ENCODE peak calls at places on chromosomes 11 and 22, in four cellular contexts. U, J, E and G are unnamed samples.

GRCh38 chr22:22953796-22954195 is 66.2 kb downstream of the IGLL5 start:
- DNase-seq in U (no peak), J (peak; percentile 66), E (no peak), G (no peak)

GRCh38 chr22:28882545-28882877 is 861 bp upstream of the ZNRF3 start:
- DNase-seq in U (no peak), J (no peak), E (no peak), G (no peak)

GRCh38 chr22:39219071-39220050 is 25.4 kb downstream of the PDGFB start:
- DNase-seq in U (no peak), J (peak; percentile 44), E (no peak), G (no peak)

GRCh38 chr11:25435197-25435596 is 896.7 kb upstream of the ANO3 start:
- DNase-seq in U (no peak), J (no peak), E (no peak), G (no peak)

GRCh38 chr11:94545641-94546470 is 2.1 kb downstream of the FUT4 start:
- DNase-seq in U (no peak), J (no peak), E (no peak), G (no peak)

GRCh38 chr11:72048718-72049460 is 31.5 kb downstream of the NUMA1 start:
- DNase-seq in U (no peak), J (no peak), E (no peak), G (no peak)

GRCh38 chr11:106983251-106983650 is 35.0 kb downstream of the GUCY1A2 start:
- DNase-seq in U (no peak), J (no peak), E (no peak), G (no peak)

GRCh38 chr11:55457641-55458040 is 89.9 kb downstream of the OR4A15 start:
- DNase-seq in U (no peak), J (no peak), E (no peak), G (no peak)

GRCh38 chr22:20656902-20657836 is 116.7 kb upstream of the SERPIND1 start:
- DNase-seq in U (peak; percentile 80), J (no peak), E (no peak), G (no peak)

GRCh38 chr11:42631223-42631843 is 680.5 kb upstream of the API5 start:
- DNase-seq in U (peak; percentile 7), J (peak; percentile 34), E (peak; percentile 66), G (no peak)

GRCh38 chr11:105005451-105005845 is 17.5 kb downstream of the CASP5 start:
- DNase-seq in U (no peak), J (no peak), E (no peak), G (no peak)

GRCh38 chr11:134657631-134658030 is 245.6 kb upstream of the B3GAT1 start:
- DNase-seq in U (no peak), J (no peak), E (no peak), G (no peak)

GRCh38 chr11:117459979-117460300 is 132.3 kb downstream of the CEP164 start:
- DNase-seq in U (no peak), J (peak; percentile 31), E (no peak), G (no peak)

GRCh38 chr11:114075891-114076441 is 16.5 kb downstream of the ZBTB16 start:
- DNase-seq in U (peak; percentile 61), J (peak; percentile 71), E (no peak), G (no peak)

GRCh38 chr11:118314985-118315384 is 10.5 kb downstream of the CD3E start:
- DNase-seq in U (no peak), J (no peak), E (no peak), G (no peak)

GRCh38 chr11:109644158-109644557 is 222.2 kb downstream of the C11orf87 start:
- DNase-seq in U (no peak), J (peak; percentile 16), E (no peak), G (no peak)

GRCh38 chr11:8870461-8871282 is 40.3 kb upstream of the AKIP1 start:
- DNase-seq in U (peak; percentile 10), J (peak; percentile 85), E (peak; percentile 74), G (peak; percentile 41)

GRCh38 chr11:83220279-83220678 is 26.8 kb downstream of the ANKRD42 start:
- DNase-seq in U (no peak), J (peak; percentile 9), E (no peak), G (peak; percentile 25)

GRCh38 chr11:66343176-66343575 is 1.7 kb downstream of the BRMS1 start:
- DNase-seq in U (no peak), J (no peak), E (no peak), G (no peak)

GRCh38 chr11:64751580-64751979 is 7.6 kb upstream of the RASGRP2 start:
- DNase-seq in U (no peak), J (no peak), E (no peak), G (no peak)

GRCh38 chr11:62844154-62844553 is 4.8 kb upstream of the WDR74 start:
- DNase-seq in U (no peak), J (no peak), E (no peak), G (no peak)

GRCh38 chr11:69530278-69531070 is 49.0 kb downstream of the LINC01488 start:
- DNase-seq in U (no peak), J (no peak), E (no peak), G (no peak)

GRCh38 chr22:47192651-47193437 is 430.4 kb downstream of the TBC1D22A start:
- DNase-seq in U (peak; percentile 82), J (no peak), E (no peak), G (peak; percentile 63)

GRCh38 chr22:23251445-23252093 is 71.3 kb downstream of the BCR start:
- DNase-seq in U (no peak), J (no peak), E (peak; percentile 46), G (no peak)

GRCh38 chr22:24471570-24471969 is 23.6 kb upstream of the UPB1 start:
- DNase-seq in U (no peak), J (no peak), E (no peak), G (no peak)

GRCh38 chr11:17476317-17477083 is at the start of gene ABCC8:
- DNase-seq in U (peak; percentile 41), J (peak; percentile 77), E (peak; percentile 15), G (no peak)

GRCh38 chr11:17478064-17478463 is 1.4 kb upstream of the ABCC8 start:
- DNase-seq in U (no peak), J (peak; percentile 35), E (no peak), G (no peak)

GRCh38 chr11:17477361-17477760 is 716 bp upstream of the ABCC8 start:
- DNase-seq in U (no peak), J (no peak), E (no peak), G (no peak)

GRCh38 chr11:17477084-17477333 is 364 bp upstream of the ABCC8 start:
- DNase-seq in U (no peak), J (no peak), E (no peak), G (no peak)

DNA sequence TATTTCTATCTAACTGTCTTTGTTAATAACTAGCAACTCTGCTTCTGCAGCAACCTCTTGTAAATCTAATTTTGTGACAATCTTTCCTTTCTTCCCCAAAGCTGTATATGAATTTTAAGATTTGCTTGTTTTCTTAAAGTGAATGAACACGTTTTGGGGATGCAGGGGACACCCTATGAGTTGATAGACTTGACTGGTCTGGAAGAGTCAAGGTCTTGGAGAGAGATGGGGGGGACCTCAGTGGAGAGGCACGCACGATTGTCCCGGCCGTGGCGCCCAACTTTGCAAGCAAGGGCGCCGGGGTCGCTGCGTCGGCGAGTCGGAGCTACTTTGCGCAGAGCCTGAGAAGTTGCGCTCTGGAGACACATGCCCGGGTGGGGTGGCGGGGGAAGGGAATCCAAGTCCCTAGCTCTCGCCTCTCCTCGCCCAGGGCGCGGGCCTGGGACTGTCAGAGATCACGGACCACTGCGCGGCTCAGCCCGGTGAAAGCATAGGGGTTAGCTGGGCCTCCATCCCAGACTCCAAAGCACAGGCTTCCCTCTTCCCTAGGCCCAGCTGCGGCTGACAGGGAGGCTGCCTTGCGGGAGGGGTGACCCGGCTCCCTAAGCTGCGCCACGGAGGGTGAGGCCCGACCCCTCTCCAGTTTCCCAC is 854 bp downstream of the ABCC8 start:
- DNase-seq in U (no peak), J (peak; percentile 70), E (no peak), G (no peak)
- TF ChIP-seq EZH2 in U (no peak), J (peak; percentile 60), E (no peak), G (no peak)

GRCh38 chr11:111514216-111515031 is at the start of gene HOATZ:
- DNase-seq in U (peak; percentile 17), J (peak; percentile 95), E (no peak), G (no peak)
- TF ChIP-seq EZH2 in U (no peak), J (peak; percentile 4), E (no peak), G (no peak)

GRCh38 chr22:26903030-26903856 is 245.9 kb downstream of the MIAT start:
- DNase-seq in U (no peak), J (peak; percentile 74), E (no peak), G (no peak)
- TF ChIP-seq EZH2 in U (no peak), J (no peak), E (no peak), G (no peak)

DNA sequence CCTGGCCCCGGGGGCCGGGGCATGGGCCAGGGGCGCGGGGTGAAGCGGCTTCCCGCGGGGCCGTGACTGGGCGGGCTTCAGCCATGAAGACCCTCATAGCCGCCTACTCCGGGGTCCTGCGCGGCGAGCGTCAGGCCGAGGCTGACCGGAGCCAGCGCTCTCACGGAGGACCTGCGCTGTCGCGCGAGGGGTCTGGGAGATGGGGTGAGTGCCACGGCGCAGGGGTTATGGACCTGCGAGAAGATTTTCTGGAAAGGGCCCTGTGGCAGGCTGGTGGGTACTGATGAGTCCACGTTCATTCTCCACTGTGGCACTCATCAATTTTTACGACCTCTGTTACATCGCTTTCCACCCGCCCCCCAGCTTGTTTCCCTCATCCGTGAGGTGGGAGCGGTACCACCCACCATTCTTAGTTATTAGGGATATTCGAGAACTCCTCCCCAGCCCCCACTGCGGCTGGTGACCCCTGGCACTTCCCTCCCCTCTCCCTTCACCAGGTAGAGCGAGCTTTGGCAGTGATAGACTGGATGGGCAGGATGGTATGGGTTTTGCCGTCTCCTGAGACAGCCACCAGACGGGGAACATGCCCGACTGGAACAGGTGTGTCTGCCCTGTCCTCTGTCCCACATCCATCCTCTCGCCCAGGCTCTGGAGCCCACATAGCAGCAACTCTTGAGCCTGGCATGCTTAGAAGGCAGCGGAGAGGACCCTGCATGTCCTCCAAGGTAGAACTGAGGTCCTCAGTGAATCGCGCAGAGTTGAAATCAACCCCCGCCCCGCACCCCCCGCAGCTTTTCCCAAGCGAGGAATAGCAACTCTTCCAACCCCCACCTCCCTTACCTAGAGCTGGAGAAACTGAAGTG is 562 bp downstream of the DGAT2 start:
- DNase-seq in U (no peak), J (no peak), E (no peak), G (no peak)
- TF ChIP-seq EZH2 in U (no peak), J (peak; percentile 59), E (no peak), G (no peak)

GRCh38 chr11:73312036-73312435 is 4.0 kb downstream of the ARHGEF17 start:
- DNase-seq in U (no peak), J (no peak), E (no peak), G (no peak)
- TF ChIP-seq EZH2 in U (no peak), J (no peak), E (no peak), G (no peak)

GRCh38 chr11:125494987-125495725 is 909 bp downstream of the FEZ1 start:
- DNase-seq in U (peak; percentile 20), J (peak; percentile 83), E (peak; percentile 74), G (no peak)
- TF ChIP-seq EZH2 in U (no peak), J (peak; percentile 26), E (no peak), G (no peak)

GRCh38 chr11:1224491-1225385 is 1.9 kb downstream of the MUC5B start:
- DNase-seq in U (no peak), J (peak; percentile 56), E (peak; percentile 23), G (no peak)
- TF ChIP-seq EZH2 in U (no peak), J (no peak), E (no peak), G (no peak)

GRCh38 chr11:76825726-76826396 is 34.9 kb upstream of the ACER3 start:
- DNase-seq in U (no peak), J (no peak), E (no peak), G (no peak)
- TF ChIP-seq EZH2 in U (no peak), J (no peak), E (no peak), G (no peak)